ENCODE peak calls at places on chromosomes 2 and 18, in nine cellular contexts. U, T, G, B, O, Y, A, K and S are unnamed samples.

GRCh38 chr18:45416168-45416567 is 199.1 kb upstream of the SLC14A2 start:
- DNase-seq in U (no peak), T (no peak), G (peak), B (peak), O (no peak), Y (no peak), A (no peak), K (peak), S (no peak)

GRCh38 chr2:64852771-64853241 is 136.4 kb upstream of the SLC1A4 start:
- DNase-seq in U (no peak), T (no peak), G (no peak), B (no peak), O (no peak), Y (no peak), A (no peak), K (no peak), S (no peak)

GRCh38 chr2:19837235-19837766 is 64.5 kb downstream of the TTC32 start:
- DNase-seq in U (no peak), T (no peak), G (no peak), B (no peak), O (no peak), Y (no peak), A (no peak), K (no peak), S (no peak)

GRCh38 chr2:229392214-229392613 is 121.1 kb upstream of the PID1 start:
- DNase-seq in U (no peak), T (no peak), G (no peak), B (no peak), O (no peak), Y (no peak), A (no peak), K (no peak), S (no peak)

GRCh38 chr2:20609349-20609994 is 41.4 kb downstream of the HS1BP3 start:
- DNase-seq in U (peak), T (no peak), G (peak), B (peak), O (peak), Y (peak), A (no peak), K (peak), S (no peak)

GRCh38 chr18:59906203-59906602 is 6.4 kb downstream of the PMAIP1 start:
- DNase-seq in U (no peak), T (no peak), G (no peak), B (no peak), O (no peak), Y (no peak), A (no peak), K (no peak), S (no peak)

GRCh38 chr2:237297421-237298155 is 116.4 kb downstream of the COL6A3 start:
- DNase-seq in U (peak), T (no peak), G (no peak), B (no peak), O (no peak), Y (no peak), A (no peak), K (no peak), S (no peak)

GRCh38 chr18:37742436-37742835 is 176.8 kb upstream of the CELF4 start:
- DNase-seq in U (no peak), T (no peak), G (no peak), B (no peak), O (no peak), Y (no peak), A (no peak), K (no peak), S (no peak)

GRCh38 chr2:207825958-207826330 is 56.2 kb upstream of the FZD5 start:
- DNase-seq in U (no peak), T (no peak), G (no peak), B (no peak), O (no peak), Y (no peak), A (no peak), K (no peak), S (no peak)

GRCh38 chr2:219461061-219461514 is 26.4 kb downstream of the SPEG start:
- DNase-seq in U (peak), T (no peak), G (no peak), B (no peak), O (no peak), Y (no peak), A (no peak), K (peak), S (no peak)

GRCh38 chr2:210567279-210567678 is 10.9 kb downstream of the CPS1 start:
- DNase-seq in U (no peak), T (no peak), G (no peak), B (no peak), O (no peak), Y (no peak), A (no peak), K (no peak), S (no peak)

GRCh38 chr18:22166070-22166972 is 3.1 kb upstream of the GATA6 start:
- DNase-seq in U (no peak), T (no peak), G (peak), B (peak), O (no peak), Y (peak), A (no peak), K (peak), S (peak)

GRCh38 chr2:188042412-188042811 is 249.3 kb upstream of the GULP1 start:
- DNase-seq in U (peak), T (peak), G (no peak), B (no peak), O (peak), Y (no peak), A (no peak), K (no peak), S (no peak)

GRCh38 chr2:108444941-108445840 is 3.8 kb upstream of the GCC2 start:
- DNase-seq in U (peak), T (no peak), G (no peak), B (no peak), O (no peak), Y (no peak), A (no peak), K (no peak), S (no peak)

GRCh38 chr2:27716301-27717069 is 52.8 kb downstream of the SLC4A1AP start:
- DNase-seq in U (no peak), T (no peak), G (no peak), B (no peak), O (no peak), Y (no peak), A (no peak), K (no peak), S (no peak)

GRCh38 chr18:74265546-74266098 is 26.1 kb downstream of the CYB5A start:
- DNase-seq in U (no peak), T (no peak), G (no peak), B (no peak), O (no peak), Y (no peak), A (no peak), K (no peak), S (no peak)

GRCh38 chr2:28390241-28390856 is 2.3 kb upstream of the FOSL2 start:
- DNase-seq in U (peak), T (peak), G (peak), B (peak), O (peak), Y (peak), A (peak), K (peak), S (peak)

GRCh38 chr2:207219716-207220414 is 54.1 kb upstream of the KLF7 start:
- DNase-seq in U (peak), T (peak), G (no peak), B (no peak), O (peak), Y (no peak), A (no peak), K (peak), S (no peak)

GRCh38 chr2:62042944-62043343 is 137.5 kb downstream of the COMMD1 start:
- DNase-seq in U (peak), T (no peak), G (no peak), B (no peak), O (no peak), Y (no peak), A (no peak), K (peak), S (no peak)

GRCh38 chr2:231677632-231678104 is 30.7 kb upstream of the PTMA start:
- DNase-seq in U (peak), T (no peak), G (peak), B (peak), O (peak), Y (peak), A (peak), K (peak), S (no peak)

GRCh38 chr2:5444854-5445253 is 247.3 kb upstream of the SOX11 start:
- DNase-seq in U (no peak), T (no peak), G (no peak), B (no peak), O (no peak), Y (no peak), A (no peak), K (no peak), S (no peak)

GRCh38 chr18:73407506-73407905 is 539.7 kb upstream of the NETO1 start:
- DNase-seq in U (peak), T (no peak), G (no peak), B (no peak), O (peak), Y (no peak), A (no peak), K (no peak), S (no peak)

GRCh38 chr2:62505109-62505508 is 886 bp downstream of the TMEM17 start:
- DNase-seq in U (no peak), T (no peak), G (no peak), B (no peak), O (no peak), Y (no peak), A (peak), K (no peak), S (no peak)

GRCh38 chr2:100818606-100819364 is 1.2 kb upstream of the NPAS2 start:
- DNase-seq in U (peak), T (peak), G (peak), B (peak), O (peak), Y (peak), A (peak), K (peak), S (no peak)

GRCh38 chr2:74836675-74837401 is 2.9 kb downstream of the HK2 start:
- DNase-seq in U (no peak), T (no peak), G (no peak), B (no peak), O (no peak), Y (no peak), A (no peak), K (no peak), S (no peak)
- TF ChIP-seq CTCF in U (no peak), T (no peak), G (no peak), B (no peak), O (no peak), Y (no peak), A (no peak), K (no peak), S (peak)

GRCh38 chr18:65817178-65817577 is 66.4 kb downstream of the CDH7 start:
- DNase-seq in U (no peak), T (no peak), G (no peak), B (no peak), O (no peak), Y (no peak), A (no peak), K (no peak), S (no peak)
- TF ChIP-seq CTCF in U (no peak), T (no peak), G (no peak), B (no peak), O (no peak), Y (no peak), A (no peak), K (no peak), S (no peak)

GRCh38 chr2:158388159-158388558 is 68.4 kb downstream of the CCDC148 start:
- DNase-seq in U (no peak), T (no peak), G (no peak), B (no peak), O (no peak), Y (no peak), A (no peak), K (no peak), S (no peak)
- TF ChIP-seq CTCF in U (no peak), T (no peak), G (no peak), B (no peak), O (no peak), Y (no peak), A (no peak), K (no peak), S (peak)

GRCh38 chr18:50281972-50282520 is 723 bp upstream of the MBD1 start:
- DNase-seq in U (no peak), T (no peak), G (no peak), B (no peak), O (no peak), Y (no peak), A (no peak), K (no peak), S (no peak)

GRCh38 chr18:50280707-50281294 is 522 bp downstream of the MBD1 start:
- DNase-seq in U (no peak), T (no peak), G (no peak), B (no peak), O (no peak), Y (no peak), A (no peak), K (no peak), S (no peak)

GRCh38 chr18:50282521-50283335 is 1.4 kb upstream of the MBD1 start:
- DNase-seq in U (no peak), T (no peak), G (peak), B (no peak), O (no peak), Y (no peak), A (no peak), K (no peak), S (no peak)

GRCh38 chr18:50279752-50280151 is 1.6 kb downstream of the MBD1 start:
- DNase-seq in U (no peak), T (no peak), G (no peak), B (no peak), O (no peak), Y (no peak), A (no peak), K (no peak), S (no peak)

GRCh38 chr18:50281295-50281971 is at the start of gene MBD1:
- DNase-seq in U (peak), T (peak), G (peak), B (peak), O (peak), Y (peak), A (peak), K (peak), S (peak)
- TF ChIP-seq CTCF in U (peak), T (peak), G (peak), B (peak), O (peak), Y (peak), A (peak), K (peak), S (no peak)

GRCh38 chr2:74958277-74959105 is at the start of gene POLE4:
- DNase-seq in U (peak), T (peak), G (peak), B (peak), O (peak), Y (peak), A (peak), K (peak), S (peak)
- TF ChIP-seq CTCF in U (no peak), T (no peak), G (no peak), B (no peak), O (no peak), Y (no peak), A (no peak), K (no peak), S (no peak)